ENCODE peak calls at places on chromosomes 4 and X, in six cellular contexts. One of them, this sample, is unnamed.

GRCh38 chrX:2185341-2186082 is 315.3 kb downstream of the DHRSX start:
- DNase-seq in GM13976: no peak
- DNase-seq in choroid plexus epithelial cell: no peak
- DNase-seq in Peyer's patch: no peak
- DNase-seq in lower lobe of right lung: no peak
- DNase-seq in cardiac fibroblast: no peak
- DNase-seq in this sample: no peak

GRCh38 chrX:30196322-30196721 is 19.0 kb upstream of the MAGEB2 start:
- DNase-seq in GM13976: no peak
- DNase-seq in choroid plexus epithelial cell: peak
- DNase-seq in Peyer's patch: no peak
- DNase-seq in lower lobe of right lung: no peak
- DNase-seq in cardiac fibroblast: peak
- DNase-seq in this sample: peak

GRCh38 chr4:111475001-111475400 is 670.3 kb upstream of the FAM241A start:
- DNase-seq in GM13976: no peak
- DNase-seq in choroid plexus epithelial cell: peak
- DNase-seq in Peyer's patch: peak
- DNase-seq in lower lobe of right lung: no peak
- DNase-seq in cardiac fibroblast: peak
- DNase-seq in this sample: peak

GRCh38 chr4:185357733-185358440 is 37.8 kb downstream of the LRP2BP start:
- DNase-seq in GM13976: no peak
- DNase-seq in choroid plexus epithelial cell: no peak
- DNase-seq in Peyer's patch: no peak
- DNase-seq in lower lobe of right lung: no peak
- DNase-seq in cardiac fibroblast: no peak
- DNase-seq in this sample: no peak

GRCh38 chr4:184860018-184860530 is 34.3 kb upstream of the ACSL1 start:
- DNase-seq in GM13976: peak
- DNase-seq in choroid plexus epithelial cell: no peak
- DNase-seq in Peyer's patch: no peak
- DNase-seq in lower lobe of right lung: no peak
- DNase-seq in cardiac fibroblast: peak
- DNase-seq in this sample: no peak

GRCh38 chr4:122458625-122459024 is 2.1 kb upstream of the IL2 start:
- DNase-seq in GM13976: peak
- DNase-seq in choroid plexus epithelial cell: peak
- DNase-seq in Peyer's patch: no peak
- DNase-seq in lower lobe of right lung: no peak
- DNase-seq in cardiac fibroblast: no peak
- DNase-seq in this sample: peak

GRCh38 chr4:128309585-128309984 is 22.0 kb upstream of the PGRMC2 start:
- DNase-seq in GM13976: no peak
- DNase-seq in choroid plexus epithelial cell: no peak
- DNase-seq in Peyer's patch: no peak
- DNase-seq in lower lobe of right lung: no peak
- DNase-seq in cardiac fibroblast: peak
- DNase-seq in this sample: no peak

GRCh38 chr4:55291227-55291629 is 54.8 kb upstream of the SRD5A3 start:
- DNase-seq in GM13976: no peak
- DNase-seq in choroid plexus epithelial cell: peak
- DNase-seq in Peyer's patch: no peak
- DNase-seq in lower lobe of right lung: peak
- DNase-seq in cardiac fibroblast: peak
- DNase-seq in this sample: no peak

GRCh38 chr4:7046971-7047370 is 3.8 kb downstream of the TADA2B start:
- DNase-seq in GM13976: no peak
- DNase-seq in choroid plexus epithelial cell: no peak
- DNase-seq in Peyer's patch: no peak
- DNase-seq in lower lobe of right lung: no peak
- DNase-seq in cardiac fibroblast: no peak
- DNase-seq in this sample: no peak

GRCh38 chr4:101355767-101356702 is 8.7 kb upstream of the PPP3CA start:
- DNase-seq in GM13976: no peak
- DNase-seq in choroid plexus epithelial cell: peak
- DNase-seq in Peyer's patch: no peak
- DNase-seq in lower lobe of right lung: no peak
- DNase-seq in cardiac fibroblast: peak
- DNase-seq in this sample: peak

GRCh38 chr4:76339364-76339763 is 32.8 kb downstream of the STBD1 start:
- DNase-seq in GM13976: no peak
- DNase-seq in choroid plexus epithelial cell: no peak
- DNase-seq in Peyer's patch: no peak
- DNase-seq in lower lobe of right lung: no peak
- DNase-seq in cardiac fibroblast: no peak
- DNase-seq in this sample: no peak

GRCh38 chrX:119147486-119147885 is 19.9 kb upstream of the KIAA1210 start:
- DNase-seq in GM13976: no peak
- DNase-seq in choroid plexus epithelial cell: no peak
- DNase-seq in Peyer's patch: no peak
- DNase-seq in lower lobe of right lung: no peak
- DNase-seq in cardiac fibroblast: no peak
- DNase-seq in this sample: no peak

GRCh38 chrX:49165901-49166881 is 3.6 kb downstream of the MAGIX start:
- DNase-seq in GM13976: no peak
- DNase-seq in choroid plexus epithelial cell: peak
- DNase-seq in Peyer's patch: peak
- DNase-seq in lower lobe of right lung: peak
- DNase-seq in cardiac fibroblast: peak
- DNase-seq in this sample: peak
- TF ChIP-seq CTCF in GM13976: no peak
- TF ChIP-seq CTCF in choroid plexus epithelial cell: peak
- TF ChIP-seq CTCF in Peyer's patch: peak
- TF ChIP-seq CTCF in lower lobe of right lung: peak
- TF ChIP-seq CTCF in cardiac fibroblast: no peak
- TF ChIP-seq CTCF in this sample: peak

DNA sequence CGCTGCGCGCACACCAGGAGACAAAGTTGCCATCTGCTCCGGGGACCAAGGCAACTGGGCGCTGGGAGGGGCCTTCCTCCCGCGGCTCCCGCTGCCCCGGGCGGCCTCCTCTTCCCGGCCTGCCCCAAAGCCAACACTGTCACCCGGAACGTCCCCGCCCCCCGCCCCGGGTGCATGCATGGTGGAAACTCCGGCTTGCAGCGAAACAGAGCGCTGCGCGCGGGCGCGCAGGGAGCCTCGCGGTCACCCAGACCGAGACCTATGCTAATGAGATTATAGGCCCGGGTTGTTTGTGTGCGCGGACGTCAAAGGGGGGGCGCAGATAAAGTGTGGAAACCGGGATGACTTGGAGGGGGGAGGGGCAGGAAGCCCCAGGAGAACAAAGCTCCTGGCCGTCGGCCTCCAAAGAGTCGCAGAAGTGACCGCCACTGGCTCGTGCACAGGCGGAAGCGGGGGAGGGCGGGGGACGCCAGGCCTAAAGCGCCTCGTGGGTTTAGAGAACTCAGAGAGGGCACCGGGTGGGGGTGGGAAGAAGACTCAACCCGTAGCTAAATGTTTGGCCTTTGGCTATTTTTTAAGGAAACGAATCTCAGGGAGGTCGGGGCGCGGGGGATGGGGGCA is 88.8 kb downstream of the BCOR start:
- DNase-seq in GM13976: peak
- DNase-seq in choroid plexus epithelial cell: no peak
- DNase-seq in Peyer's patch: peak
- DNase-seq in lower lobe of right lung: peak
- DNase-seq in cardiac fibroblast: peak
- DNase-seq in this sample: no peak
- TF ChIP-seq CTCF in GM13976: no peak
- TF ChIP-seq CTCF in choroid plexus epithelial cell: no peak
- TF ChIP-seq CTCF in Peyer's patch: no peak
- TF ChIP-seq CTCF in lower lobe of right lung: no peak
- TF ChIP-seq CTCF in cardiac fibroblast: no peak
- TF ChIP-seq CTCF in this sample: no peak

DNA sequence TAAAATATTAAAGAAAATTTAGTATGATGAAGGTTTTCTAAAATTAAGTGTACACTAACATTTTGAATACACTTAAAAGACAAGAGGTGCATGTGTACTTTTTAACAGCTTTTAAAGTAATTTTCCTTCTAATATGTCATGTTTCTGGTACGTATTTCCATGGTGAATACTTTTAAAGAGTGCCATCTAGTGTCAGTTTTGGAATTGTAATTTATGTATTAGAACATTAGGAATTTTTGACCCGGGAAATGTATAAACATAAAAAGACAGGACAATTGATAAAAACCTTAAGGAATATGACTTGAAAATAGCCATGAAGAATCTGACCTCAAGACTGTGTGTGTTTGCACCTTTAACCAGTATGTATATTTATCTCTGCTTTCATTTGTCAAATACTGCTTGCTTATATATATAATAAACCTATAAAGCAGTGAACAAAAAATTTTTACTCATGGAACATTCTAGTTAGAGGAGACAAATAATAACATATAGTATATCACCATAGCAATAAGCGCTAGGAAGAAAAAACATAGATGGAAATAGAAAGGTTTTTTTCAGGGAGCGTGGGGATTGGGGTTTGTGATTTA is 7.2 kb downstream of the GSTCD start:
- DNase-seq in GM13976: no peak
- DNase-seq in choroid plexus epithelial cell: peak
- DNase-seq in Peyer's patch: no peak
- DNase-seq in lower lobe of right lung: no peak
- DNase-seq in cardiac fibroblast: peak
- DNase-seq in this sample: peak
- TF ChIP-seq CTCF in GM13976: no peak
- TF ChIP-seq CTCF in choroid plexus epithelial cell: peak
- TF ChIP-seq CTCF in Peyer's patch: peak
- TF ChIP-seq CTCF in lower lobe of right lung: peak
- TF ChIP-seq CTCF in cardiac fibroblast: peak
- TF ChIP-seq CTCF in this sample: no peak

GRCh38 chr4:2963185-2964076 is at the start of the genes GRK4 and NOP14:
- DNase-seq in GM13976: peak
- DNase-seq in choroid plexus epithelial cell: peak
- DNase-seq in Peyer's patch: peak
- DNase-seq in lower lobe of right lung: peak
- DNase-seq in cardiac fibroblast: peak
- DNase-seq in this sample: peak

GRCh38 chr4:2962614-2963184 is 507 bp downstream of the NOP14 start:
- DNase-seq in GM13976: peak
- DNase-seq in choroid plexus epithelial cell: peak
- DNase-seq in Peyer's patch: no peak
- DNase-seq in lower lobe of right lung: peak
- DNase-seq in cardiac fibroblast: peak
- DNase-seq in this sample: peak

GRCh38 chr4:2961411-2962098 is 1.7 kb downstream of the NOP14 start:
- DNase-seq in GM13976: no peak
- DNase-seq in choroid plexus epithelial cell: no peak
- DNase-seq in Peyer's patch: peak
- DNase-seq in lower lobe of right lung: no peak
- DNase-seq in cardiac fibroblast: no peak
- DNase-seq in this sample: peak

GRCh38 chr4:2964077-2964471 is 703 bp downstream of the GRK4 start:
- DNase-seq in GM13976: no peak
- DNase-seq in choroid plexus epithelial cell: no peak
- DNase-seq in Peyer's patch: no peak
- DNase-seq in lower lobe of right lung: no peak
- DNase-seq in cardiac fibroblast: no peak
- DNase-seq in this sample: no peak

DNA sequence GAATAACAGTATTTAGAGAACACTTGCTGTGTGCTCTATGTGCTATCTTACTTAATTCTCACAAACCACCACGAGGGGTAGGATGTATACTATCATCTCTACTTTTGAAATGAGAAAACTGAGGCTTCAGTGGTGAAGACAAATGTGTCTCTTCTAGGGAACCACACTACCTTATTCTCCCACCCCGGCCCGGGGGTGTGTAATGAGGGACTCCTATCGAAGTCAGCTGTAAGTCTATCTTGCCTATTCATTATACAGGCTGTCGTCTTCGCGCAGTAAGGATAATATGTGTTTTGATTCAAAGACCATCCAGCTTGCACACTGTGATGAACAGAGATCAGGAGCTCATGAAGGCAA is 1.1 kb downstream of the NOP14 start:
- DNase-seq in GM13976: no peak
- DNase-seq in choroid plexus epithelial cell: no peak
- DNase-seq in Peyer's patch: no peak
- DNase-seq in lower lobe of right lung: no peak
- DNase-seq in cardiac fibroblast: no peak
- DNase-seq in this sample: peak
- TF ChIP-seq CTCF in GM13976: peak
- TF ChIP-seq CTCF in choroid plexus epithelial cell: peak
- TF ChIP-seq CTCF in Peyer's patch: no peak
- TF ChIP-seq CTCF in lower lobe of right lung: no peak
- TF ChIP-seq CTCF in cardiac fibroblast: no peak
- TF ChIP-seq CTCF in this sample: no peak